ENCODE peak calls at places on chromosomes 11 and 22, in six cellular contexts. I, K, R, G, A and M are unnamed samples.

GRCh38 chr22:39493759-39494158 is 8.3 kb upstream of the MIEF1 start:
- DNase-seq in I (peak; percentile 79), K (no peak), R (peak; percentile 75), G (no peak), A (peak; percentile 44), M (no peak)

GRCh38 chr11:13008625-13009475 is at the start of gene RASSF10:
- DNase-seq in I (peak; percentile 70), K (no peak), R (peak; percentile 5), G (no peak), A (no peak), M (no peak)

GRCh38 chr11:57546869-57547518 is 9.6 kb downstream of the SMTNL1 start:
- DNase-seq in I (peak; percentile 26), K (no peak), R (peak; percentile 66), G (peak; percentile 44), A (peak; percentile 63), M (no peak)

GRCh38 chr11:43937434-43938411 is 4.7 kb upstream of the C11orf96 start:
- DNase-seq in I (peak; percentile 81), K (no peak), R (peak; percentile 79), G (peak; percentile 46), A (peak; percentile 86), M (no peak)

GRCh38 chr11:45900916-45901617 is 6.0 kb downstream of the FREY1 start:
- DNase-seq in I (no peak), K (peak; percentile 57), R (no peak), G (no peak), A (no peak), M (no peak)

GRCh38 chr11:9716275-9717039 is 52.6 kb downstream of the SWAP70 start:
- DNase-seq in I (peak; percentile 92), K (no peak), R (peak; percentile 92), G (peak; percentile 95), A (peak; percentile 87), M (no peak)

GRCh38 chr22:37508431-37508963 is 10.7 kb downstream of the CARD10 start:
- DNase-seq in I (no peak), K (no peak), R (no peak), G (no peak), A (no peak), M (no peak)

GRCh38 chr11:126465573-126466287 is 110.2 kb downstream of the ST3GAL4 start:
- DNase-seq in I (no peak), K (no peak), R (no peak), G (no peak), A (no peak), M (no peak)

GRCh38 chr11:116168459-116168787 is 604.4 kb downstream of the BUD13 start:
- DNase-seq in I (no peak), K (no peak), R (no peak), G (no peak), A (no peak), M (no peak)

GRCh38 chr11:66188580-66188979 is 79.9 kb upstream of the RAB1B start:
- DNase-seq in I (peak; percentile 83), K (no peak), R (peak; percentile 76), G (peak; percentile 20), A (peak; percentile 73), M (no peak)

GRCh38 chr11:63907808-63908530 is 9.0 kb downstream of the RCOR2 start:
- DNase-seq in I (no peak), K (no peak), R (no peak), G (no peak), A (no peak), M (no peak)

GRCh38 chr22:46056169-46057041 is 79.4 kb upstream of the WNT7B start:
- DNase-seq in I (peak; percentile 75), K (peak; percentile 75), R (peak; percentile 69), G (no peak), A (no peak), M (no peak)

GRCh38 chr11:110128161-110128560 is 35.0 kb downstream of the ZC3H12C start:
- DNase-seq in I (peak; percentile 32), K (no peak), R (peak; percentile 45), G (no peak), A (peak; percentile 82), M (no peak)

GRCh38 chr11:24181395-24182047 is 315.3 kb upstream of the LUZP2 start:
- DNase-seq in I (no peak), K (no peak), R (no peak), G (peak; percentile 2), A (no peak), M (no peak)

GRCh38 chr11:64713031-64713780 is 9.8 kb downstream of the NRXN2 start:
- DNase-seq in I (peak; percentile 41), K (no peak), R (peak; percentile 13), G (no peak), A (peak; percentile 55), M (no peak)

GRCh38 chr22:20606041-20606783 is 98.8 kb downstream of the MED15 start:
- DNase-seq in I (peak; percentile 44), K (peak; percentile 26), R (peak; percentile 77), G (peak; percentile 71), A (peak; percentile 78), M (no peak)

GRCh38 chr11:13210424-13210823 is 67.2 kb upstream of the BMAL1 start:
- DNase-seq in I (peak; percentile 75), K (peak; percentile 87), R (peak; percentile 88), G (peak; percentile 37), A (peak; percentile 86), M (peak; percentile 51)

GRCh38 chr11:90250970-90251369 is 28.1 kb upstream of the CHORDC1 start:
- DNase-seq in I (no peak), K (no peak), R (no peak), G (peak; percentile 12), A (no peak), M (no peak)

GRCh38 chr11:11589385-11589890 is 32.4 kb downstream of the GALNT18 start:
- DNase-seq in I (no peak), K (no peak), R (no peak), G (no peak), A (no peak), M (no peak)

GRCh38 chr11:123188508-123189165 is 6.4 kb downstream of the CLMP start:
- DNase-seq in I (peak; percentile 86), K (peak; percentile 69), R (peak; percentile 86), G (no peak), A (peak; percentile 89), M (no peak)

GRCh38 chr11:59088164-59088563 is 2.1 kb downstream of the GLYATL1B start:
- DNase-seq in I (no peak), K (no peak), R (no peak), G (no peak), A (no peak), M (no peak)

GRCh38 chr11:116193321-116194114 is 579.3 kb downstream of the BUD13 start:
- DNase-seq in I (peak; percentile 88), K (peak; percentile 76), R (peak; percentile 18), G (no peak), A (peak; percentile 50), M (no peak)

GRCh38 chr22:48335442-48336139 is 1492.1 kb downstream of the BRD1 start:
- DNase-seq in I (no peak), K (no peak), R (no peak), G (no peak), A (no peak), M (no peak)

GRCh38 chr11:74347381-74347780 is 35.9 kb upstream of the P4HA3 start:
- DNase-seq in I (no peak), K (no peak), R (peak; percentile 53), G (no peak), A (peak; percentile 78), M (peak; percentile 35)

GRCh38 chr11:115489466-115489865 is 14.7 kb downstream of the CADM1 start:
- DNase-seq in I (no peak), K (no peak), R (no peak), G (no peak), A (no peak), M (no peak)

GRCh38 chr22:17281026-17281809 is 62.0 kb upstream of the ADA2 start:
- DNase-seq in I (no peak), K (no peak), R (peak; percentile 20), G (peak; percentile 30), A (no peak), M (no peak)

GRCh38 chr11:84969103-84969502 is 658.0 kb downstream of the DLG2 start:
- DNase-seq in I (peak; percentile 95), K (no peak), R (peak; percentile 35), G (no peak), A (peak; percentile 28), M (no peak)